ENCODE peak calls at places on chromosome 1, in five cellular contexts. One of them, this sample, is unnamed.

GRCh38 chr1:41566969-41567368 is 82.5 kb upstream of the EDN2 start:
- DNase-seq in H54: no peak
- DNase-seq in choroid plexus epithelial cell: no peak
- DNase-seq in H4: no peak
- DNase-seq in thoracic aorta: no peak
- DNase-seq in this sample: no peak

GRCh38 chr1:21623411-21623961 is 45.7 kb downstream of the RAP1GAP start:
- DNase-seq in H54: no peak
- DNase-seq in thoracic aorta: no peak
- DNase-seq in choroid plexus epithelial cell: no peak
- DNase-seq in H4: no peak
- DNase-seq in this sample: no peak

GRCh38 chr1:197269053-197269452 is 1.0 kb downstream of the CRB1 start:
- DNase-seq in choroid plexus epithelial cell: no peak
- DNase-seq in thoracic aorta: no peak
- DNase-seq in H54: no peak
- DNase-seq in H4: no peak
- DNase-seq in this sample: no peak

GRCh38 chr1:92958203-92958970 is 2.9 kb downstream of the DIPK1A start:
- DNase-seq in thoracic aorta: no peak
- DNase-seq in H54: no peak
- DNase-seq in H4: no peak
- DNase-seq in choroid plexus epithelial cell: peak
- DNase-seq in this sample: no peak

GRCh38 chr1:2180297-2181245 is 14.0 kb downstream of the FAAP20 start:
- DNase-seq in choroid plexus epithelial cell: no peak
- DNase-seq in H4: no peak
- DNase-seq in thoracic aorta: no peak
- DNase-seq in H54: peak
- DNase-seq in this sample: no peak

GRCh38 chr1:109573785-109574184 is 25.4 kb downstream of the GNAI3 start:
- DNase-seq in H54: no peak
- DNase-seq in H4: no peak
- DNase-seq in thoracic aorta: no peak
- DNase-seq in choroid plexus epithelial cell: no peak
- DNase-seq in this sample: no peak

GRCh38 chr1:242784807-242785206 is 260.3 kb upstream of the PLD5 start:
- DNase-seq in H54: no peak
- DNase-seq in choroid plexus epithelial cell: peak
- DNase-seq in thoracic aorta: no peak
- DNase-seq in H4: no peak
- DNase-seq in this sample: peak

GRCh38 chr1:10975567-10976326 is 36.7 kb upstream of the TARDBP start:
- DNase-seq in H54: peak
- DNase-seq in H4: peak
- DNase-seq in thoracic aorta: no peak
- DNase-seq in choroid plexus epithelial cell: peak
- DNase-seq in this sample: peak

GRCh38 chr1:147892216-147892615 is 10.4 kb upstream of the GJA8 start:
- DNase-seq in H54: no peak
- DNase-seq in choroid plexus epithelial cell: peak
- DNase-seq in H4: peak
- DNase-seq in thoracic aorta: no peak
- DNase-seq in this sample: no peak

GRCh38 chr1:109717729-109718128 is 5.7 kb downstream of the GSTM5 start:
- DNase-seq in choroid plexus epithelial cell: no peak
- DNase-seq in H54: no peak
- DNase-seq in thoracic aorta: no peak
- DNase-seq in H4: no peak
- DNase-seq in this sample: no peak

GRCh38 chr1:181101581-181102226 is 13.2 kb downstream of the IER5 start:
- DNase-seq in H4: peak
- DNase-seq in choroid plexus epithelial cell: peak
- DNase-seq in H54: peak
- DNase-seq in thoracic aorta: no peak
- DNase-seq in this sample: peak

GRCh38 chr1:244163131-244163530 is 112.0 kb downstream of the ZBTB18 start:
- DNase-seq in thoracic aorta: no peak
- DNase-seq in choroid plexus epithelial cell: peak
- DNase-seq in H4: no peak
- DNase-seq in H54: no peak
- DNase-seq in this sample: peak

GRCh38 chr1:59142663-59143487 is 154.0 kb upstream of the FGGY start:
- DNase-seq in H54: peak
- DNase-seq in choroid plexus epithelial cell: peak
- DNase-seq in H4: peak
- DNase-seq in thoracic aorta: no peak
- DNase-seq in this sample: peak

GRCh38 chr1:182877842-182878241 is 38.7 kb downstream of the DHX9 start:
- DNase-seq in choroid plexus epithelial cell: no peak
- DNase-seq in thoracic aorta: no peak
- DNase-seq in H4: no peak
- DNase-seq in H54: no peak
- DNase-seq in this sample: no peak

GRCh38 chr1:174021611-174022079 is 512 bp downstream of the RC3H1 start:
- DNase-seq in choroid plexus epithelial cell: peak
- DNase-seq in thoracic aorta: peak
- DNase-seq in H4: peak
- DNase-seq in H54: peak
- DNase-seq in this sample: peak